ENCODE peak calls at places on chromosomes 12 and 14, in five cellular contexts. X, N, M, L and D are unnamed samples.

GRCh38 chr12:1877169-1877878 is 41.1 kb downstream of the CACNA2D4 start:
- DNase-seq in X (no peak), N (no peak), M (no peak), L (no peak), D (no peak)

GRCh38 chr12:119486599-119487154 is 106.9 kb upstream of the TMEM233 start:
- DNase-seq in X (no peak), N (no peak), M (no peak), L (no peak), D (no peak)

GRCh38 chr14:73634333-73634833 is 10.4 kb upstream of the DNAL1 start:
- DNase-seq in X (peak; percentile 59), N (peak; percentile 52), M (peak; percentile 37), L (peak; percentile 54), D (peak; percentile 38)

GRCh38 chr12:126506426-126507182 is 1441.4 kb downstream of the AACS start:
- DNase-seq in X (peak; percentile 83), N (no peak), M (no peak), L (no peak), D (no peak)

GRCh38 chr14:58637040-58637390 is 747 bp upstream of the DACT1 start:
- DNase-seq in X (peak; percentile 71), N (peak; percentile 40), M (peak; percentile 37), L (peak; percentile 58), D (no peak)

GRCh38 chr14:23110579-23111375 is 6.0 kb upstream of the CIROP start:
- DNase-seq in X (no peak), N (no peak), M (no peak), L (no peak), D (no peak)

GRCh38 chr14:63045234-63045611 is at the start of gene KCNH5:
- DNase-seq in X (peak; percentile 88), N (peak; percentile 4), M (peak; percentile 17), L (peak; percentile 90), D (peak; percentile 83)

GRCh38 chr12:25377475-25378179 is 126.9 kb upstream of the KRAS start:
- DNase-seq in X (no peak), N (no peak), M (no peak), L (no peak), D (no peak)

GRCh38 chr12:101634724-101635123 is 40.0 kb downstream of the MYBPC1 start:
- DNase-seq in X (no peak), N (no peak), M (no peak), L (no peak), D (no peak)

GRCh38 chr12:105335856-105336255 is 5.4 kb downstream of the C12orf75 start:
- DNase-seq in X (no peak), N (no peak), M (no peak), L (no peak), D (no peak)

GRCh38 chr12:104638218-104638617 is 181.5 kb downstream of the CHST11 start:
- DNase-seq in X (no peak), N (no peak), M (no peak), L (no peak), D (no peak)

GRCh38 chr12:132026061-132026795 is 76.5 kb downstream of the EP400 start:
- DNase-seq in X (no peak), N (no peak), M (no peak), L (no peak), D (no peak)

GRCh38 chr12:40224439-40225291 is at the start of gene LRRK2:
- DNase-seq in X (peak; percentile 79), N (peak; percentile 80), M (peak; percentile 84), L (peak; percentile 67), D (peak; percentile 26)

GRCh38 chr12:113005759-113006158 is 27.4 kb downstream of the OAS2 start:
- DNase-seq in X (peak; percentile 28), N (no peak), M (no peak), L (peak; percentile 13), D (no peak)

GRCh38 chr12:2070440-2071045 is 17.8 kb downstream of the CACNA1C start:
- DNase-seq in X (no peak), N (no peak), M (no peak), L (no peak), D (no peak)

GRCh38 chr12:122984612-122985358 is 4.3 kb downstream of the ARL6IP4 start:
- DNase-seq in X (no peak), N (peak; percentile 32), M (peak; percentile 47), L (no peak), D (no peak)

GRCh38 chr12:26970136-26970535 is 31.9 kb downstream of the FGFR1OP2 start:
- DNase-seq in X (no peak), N (no peak), M (no peak), L (no peak), D (no peak)

GRCh38 chr12:83904175-83904574 is 1008.4 kb downstream of the SLC6A15 start:
- DNase-seq in X (no peak), N (no peak), M (no peak), L (no peak), D (no peak)

GRCh38 chr14:23186913-23187654 is 3.6 kb upstream of the SLC7A8 start:
- DNase-seq in X (peak; percentile 76), N (peak; percentile 52), M (no peak), L (peak; percentile 66), D (peak; percentile 35)

GRCh38 chr14:52906141-52906601 is 44.7 kb downstream of the FERMT2 start:
- DNase-seq in X (no peak), N (no peak), M (no peak), L (no peak), D (no peak)

GRCh38 chr12:24823808-24824515 is 124.9 kb downstream of the BCAT1 start:
- DNase-seq in X (peak; percentile 66), N (no peak), M (no peak), L (no peak), D (no peak)

GRCh38 chr14:89340782-89341181 is 76.3 kb downstream of the FOXN3 start:
- DNase-seq in X (no peak), N (no peak), M (no peak), L (no peak), D (no peak)

GRCh38 chr12:124490584-124491305 is 76.7 kb downstream of the NCOR2 start:
- DNase-seq in X (no peak), N (peak; percentile 75), M (peak; percentile 79), L (peak; percentile 94), D (peak; percentile 70)

GRCh38 chr12:66156654-66157053 is 13.1 kb downstream of the TMBIM4 start:
- DNase-seq in X (no peak), N (no peak), M (no peak), L (no peak), D (no peak)

GRCh38 chr12:107148105-107148504 is 54.8 kb upstream of the CRY1 start:
- DNase-seq in X (no peak), N (no peak), M (no peak), L (no peak), D (no peak)

GRCh38 chr14:61146896-61147295 is 134.2 kb downstream of the TMEM30B start:
- DNase-seq in X (no peak), N (no peak), M (no peak), L (no peak), D (no peak)

GRCh38 chr14:68208218-68208617 is 388.6 kb downstream of the RAD51B start:
- DNase-seq in X (no peak), N (no peak), M (no peak), L (no peak), D (no peak)

GRCh38 chr12:115599251-115599811 is 678.2 kb downstream of the MED13L start:
- DNase-seq in X (peak; percentile 6), N (peak; percentile 20), M (peak; percentile 26), L (no peak), D (no peak)

GRCh38 chr14:103562385-103563088 is at the start of the genes BAG5 and COA8:
- DNase-seq in X (peak; percentile 92), N (peak; percentile 89), M (peak; percentile 88), L (peak; percentile 92), D (peak; percentile 91)

GRCh38 chr12:62737201-62737600 is 197.7 kb downstream of the PPM1H start:
- DNase-seq in X (no peak), N (no peak), M (no peak), L (no peak), D (no peak)

GRCh38 chr12:55820679-55821078 is 2.8 kb downstream of the ORMDL2 start:
- DNase-seq in X (peak; percentile 39), N (no peak), M (no peak), L (no peak), D (no peak)

GRCh38 chr12:62436164-62436503 is 30.5 kb upstream of the MON2 start:
- DNase-seq in X (no peak), N (no peak), M (peak; percentile 10), L (no peak), D (peak; percentile 6)

GRCh38 chr14:46490150-46490769 is 161.3 kb downstream of the RPL10L start:
- DNase-seq in X (peak; percentile 48), N (no peak), M (no peak), L (peak; percentile 5), D (peak; percentile 24)
- TF ChIP-seq CTCF in X (peak; percentile 63), N (no peak), M (no peak), L (peak; percentile 5), D (peak; percentile 68)

DNA sequence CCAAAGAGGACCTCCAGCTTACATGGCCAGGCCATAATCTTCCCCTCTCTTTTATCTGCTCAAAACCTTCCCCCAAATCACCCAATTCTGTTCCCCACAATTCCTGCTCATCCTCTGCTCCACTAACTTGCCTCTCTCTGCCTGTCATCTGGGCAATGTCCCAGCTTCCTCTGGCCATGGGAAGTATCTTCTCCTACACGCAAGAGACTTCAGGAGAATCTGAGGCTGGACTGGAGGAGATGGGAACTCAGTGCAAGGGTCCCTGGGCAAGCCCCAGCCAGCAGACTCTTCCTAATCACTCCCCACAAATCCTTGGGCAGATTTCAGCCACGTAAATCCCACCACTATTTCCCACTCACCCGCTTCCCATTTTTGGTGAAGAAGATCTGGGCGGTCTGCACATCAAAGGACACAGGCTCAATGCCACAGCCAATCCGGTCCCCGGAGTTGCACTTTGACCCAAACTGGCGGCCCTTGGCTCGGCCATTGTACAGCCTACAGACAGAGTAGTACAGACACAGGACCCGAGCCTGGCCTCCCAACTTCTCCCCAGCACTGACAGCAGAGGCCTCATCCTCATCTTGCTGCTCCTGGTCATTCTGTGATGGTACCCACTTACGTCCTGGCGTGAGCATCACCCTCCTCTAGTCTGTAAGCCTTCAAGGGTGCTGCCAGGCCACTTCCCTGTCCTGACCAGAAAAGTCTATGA is 4.7 kb downstream of the SPRYD3 start:
- DNase-seq in X (no peak), N (no peak), M (peak; percentile 18), L (no peak), D (no peak)
- H3K4me1 ChIP-seq in X (peaks cover 21% of the 10 kb centered on the region), N (peaks cover 29% of the 10 kb centered on the region), M (peaks cover 33% of the 10 kb centered on the region), L (peaks cover 57% of the 10 kb centered on the region), D (peaks cover 12% of the 10 kb centered on the region)

DNA sequence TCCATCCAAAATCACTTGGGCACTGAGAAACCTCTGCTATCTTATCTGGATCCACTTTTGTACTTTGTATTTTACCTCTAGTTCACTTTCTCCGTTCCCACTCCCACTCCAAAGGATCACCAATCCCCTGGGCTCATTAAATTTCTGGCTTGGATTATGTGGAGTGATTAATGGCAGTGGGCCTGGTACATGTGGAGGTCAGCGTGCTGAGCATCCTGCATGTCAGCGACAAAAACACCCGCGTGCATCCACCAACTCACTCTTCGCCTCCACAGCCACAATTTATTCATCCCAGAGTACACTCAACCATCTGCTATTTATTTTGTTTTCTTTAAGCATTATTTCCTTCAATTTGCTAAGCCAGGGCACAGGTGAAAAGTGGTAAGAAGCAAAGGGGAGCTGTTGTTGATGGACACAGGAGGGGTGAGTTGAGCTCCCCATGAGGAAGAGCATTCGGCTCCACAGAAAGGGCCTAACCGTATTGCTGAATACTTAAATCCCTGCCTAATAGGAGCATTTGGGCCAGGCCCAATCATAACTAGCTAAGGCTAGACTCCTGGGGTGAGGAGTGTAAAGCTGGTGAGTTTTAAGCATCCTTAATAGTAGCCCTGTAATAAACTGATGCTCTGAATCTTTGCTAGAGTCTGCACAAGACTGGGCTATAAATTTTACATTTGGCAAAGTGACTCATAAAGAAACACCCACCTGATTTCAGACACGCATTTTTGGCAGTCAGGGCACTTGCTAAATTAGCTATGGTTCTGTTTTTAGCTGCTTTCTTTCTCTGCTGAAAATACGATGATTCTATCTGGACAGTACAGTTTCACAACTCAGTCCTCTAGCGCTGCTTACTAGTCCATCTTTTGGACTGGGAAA is 137.8 kb downstream of the SLC25A21 start:
- DNase-seq in X (peak; percentile 71), N (no peak), M (no peak), L (no peak), D (no peak)
- H3K4me3 ChIP-seq in X (no peak overlapping the region), N (no peak overlapping the region), M (no peak overlapping the region), L (no peak overlapping the region), D (no peak overlapping the region)

GRCh38 chr12:90953956-90954421 is 987 bp downstream of the CCER1 start:
- DNase-seq in X (peak; percentile 10), N (no peak), M (peak; percentile 16), L (no peak), D (peak; percentile 39)
- TF ChIP-seq CTCF in X (peak; percentile 33), N (no peak), M (no peak), L (peak; percentile 41), D (peak; percentile 36)